ENCODE peak calls at places on chromosomes 3 and 15, in ten cellular contexts. One of them, this sample, is unnamed.

GRCh38 chr15:70963199-70963598 is 70.6 kb downstream of the LRRC49 start:
- DNase-seq in natural killer cell treated with Interleukin-12 subunit alpha and Interleukin-12 subunit beta and Interleukin-15 and Interleukin-18, amount 100 ng/mL, for 72 hours: no peak
- DNase-seq in activated T-helper 1 cell treated with anti-CD3 and anti-CD28 coated beads, Interleukin-12 subunit alpha, Interleukin-12 subunit beta, Interleukin-2, Interleukin-4 antibody, amounts not matched to agents 30 ng/mL and 10 ng/mL and 1 ng/mL, durations not matched to agents 14 hours and 24 hours and 36 hours: no peak
- DNase-seq in nephron progenitor cell: no peak
- DNase-seq in A549: no peak
- DNase-seq in stimulated activated CD4-positive, alpha-beta T cell treated with anti-CD3 and anti-CD28 coated beads, Interleukin-15, amount 100 ng/mL, for 24 hours: no peak
- DNase-seq in prostate gland: no peak
- DNase-seq in left ventricle myocardium inferior: no peak
- DNase-seq in mesothelial cell of epicardium: no peak
- DNase-seq in stimulated activated CD8-positive, alpha-beta memory T cell treated with anti-CD3 and anti-CD28 coated beads, Interleukin-15, amount 100 ng/mL, for 24 hours: no peak
- DNase-seq in this sample: no peak

GRCh38 chr15:72058590-72058989 is 59.4 kb downstream of the MYO9A start:
- DNase-seq in natural killer cell treated with Interleukin-12 subunit alpha and Interleukin-12 subunit beta and Interleukin-15 and Interleukin-18, amount 100 ng/mL, for 72 hours: no peak
- DNase-seq in activated T-helper 1 cell treated with anti-CD3 and anti-CD28 coated beads, Interleukin-12 subunit alpha, Interleukin-12 subunit beta, Interleukin-2, Interleukin-4 antibody, amounts not matched to agents 30 ng/mL and 10 ng/mL and 1 ng/mL, durations not matched to agents 14 hours and 24 hours and 36 hours: no peak
- DNase-seq in nephron progenitor cell: no peak
- DNase-seq in A549: no peak
- DNase-seq in stimulated activated CD4-positive, alpha-beta T cell treated with anti-CD3 and anti-CD28 coated beads, Interleukin-15, amount 100 ng/mL, for 24 hours: no peak
- DNase-seq in prostate gland: no peak
- DNase-seq in left ventricle myocardium inferior: no peak
- DNase-seq in mesothelial cell of epicardium: no peak
- DNase-seq in stimulated activated CD8-positive, alpha-beta memory T cell treated with anti-CD3 and anti-CD28 coated beads, Interleukin-15, amount 100 ng/mL, for 24 hours: no peak
- DNase-seq in this sample: no peak

GRCh38 chr15:101004986-101005747 is 86.0 kb downstream of the LRRK1 start:
- DNase-seq in natural killer cell treated with Interleukin-12 subunit alpha and Interleukin-12 subunit beta and Interleukin-15 and Interleukin-18, amount 100 ng/mL, for 72 hours: peak
- DNase-seq in activated T-helper 1 cell treated with anti-CD3 and anti-CD28 coated beads, Interleukin-12 subunit alpha, Interleukin-12 subunit beta, Interleukin-2, Interleukin-4 antibody, amounts not matched to agents 30 ng/mL and 10 ng/mL and 1 ng/mL, durations not matched to agents 14 hours and 24 hours and 36 hours: no peak
- DNase-seq in nephron progenitor cell: no peak
- DNase-seq in A549: no peak
- DNase-seq in stimulated activated CD4-positive, alpha-beta T cell treated with anti-CD3 and anti-CD28 coated beads, Interleukin-15, amount 100 ng/mL, for 24 hours: no peak
- DNase-seq in prostate gland: no peak
- DNase-seq in left ventricle myocardium inferior: no peak
- DNase-seq in mesothelial cell of epicardium: no peak
- DNase-seq in stimulated activated CD8-positive, alpha-beta memory T cell treated with anti-CD3 and anti-CD28 coated beads, Interleukin-15, amount 100 ng/mL, for 24 hours: no peak
- DNase-seq in this sample: no peak

GRCh38 chr3:188396900-188397299 is 242.9 kb downstream of the LPP start:
- DNase-seq in natural killer cell treated with Interleukin-12 subunit alpha and Interleukin-12 subunit beta and Interleukin-15 and Interleukin-18, amount 100 ng/mL, for 72 hours: no peak
- DNase-seq in activated T-helper 1 cell treated with anti-CD3 and anti-CD28 coated beads, Interleukin-12 subunit alpha, Interleukin-12 subunit beta, Interleukin-2, Interleukin-4 antibody, amounts not matched to agents 30 ng/mL and 10 ng/mL and 1 ng/mL, durations not matched to agents 14 hours and 24 hours and 36 hours: no peak
- DNase-seq in nephron progenitor cell: no peak
- DNase-seq in A549: no peak
- DNase-seq in stimulated activated CD4-positive, alpha-beta T cell treated with anti-CD3 and anti-CD28 coated beads, Interleukin-15, amount 100 ng/mL, for 24 hours: no peak
- DNase-seq in prostate gland: no peak
- DNase-seq in left ventricle myocardium inferior: no peak
- DNase-seq in mesothelial cell of epicardium: no peak
- DNase-seq in stimulated activated CD8-positive, alpha-beta memory T cell treated with anti-CD3 and anti-CD28 coated beads, Interleukin-15, amount 100 ng/mL, for 24 hours: no peak
- DNase-seq in this sample: no peak

GRCh38 chr15:75823860-75824613 is 19.2 kb upstream of the UBE2Q2 start:
- DNase-seq in natural killer cell treated with Interleukin-12 subunit alpha and Interleukin-12 subunit beta and Interleukin-15 and Interleukin-18, amount 100 ng/mL, for 72 hours: no peak
- DNase-seq in activated T-helper 1 cell treated with anti-CD3 and anti-CD28 coated beads, Interleukin-12 subunit alpha, Interleukin-12 subunit beta, Interleukin-2, Interleukin-4 antibody, amounts not matched to agents 30 ng/mL and 10 ng/mL and 1 ng/mL, durations not matched to agents 14 hours and 24 hours and 36 hours: no peak
- DNase-seq in nephron progenitor cell: no peak
- DNase-seq in A549: no peak
- DNase-seq in stimulated activated CD4-positive, alpha-beta T cell treated with anti-CD3 and anti-CD28 coated beads, Interleukin-15, amount 100 ng/mL, for 24 hours: no peak
- DNase-seq in prostate gland: no peak
- DNase-seq in left ventricle myocardium inferior: no peak
- DNase-seq in mesothelial cell of epicardium: no peak
- DNase-seq in stimulated activated CD8-positive, alpha-beta memory T cell treated with anti-CD3 and anti-CD28 coated beads, Interleukin-15, amount 100 ng/mL, for 24 hours: no peak
- DNase-seq in this sample: peak

GRCh38 chr15:68526269-68526668 is 52.5 kb upstream of the CORO2B start:
- DNase-seq in natural killer cell treated with Interleukin-12 subunit alpha and Interleukin-12 subunit beta and Interleukin-15 and Interleukin-18, amount 100 ng/mL, for 72 hours: no peak
- DNase-seq in activated T-helper 1 cell treated with anti-CD3 and anti-CD28 coated beads, Interleukin-12 subunit alpha, Interleukin-12 subunit beta, Interleukin-2, Interleukin-4 antibody, amounts not matched to agents 30 ng/mL and 10 ng/mL and 1 ng/mL, durations not matched to agents 14 hours and 24 hours and 36 hours: no peak
- DNase-seq in nephron progenitor cell: no peak
- DNase-seq in A549: no peak
- DNase-seq in stimulated activated CD4-positive, alpha-beta T cell treated with anti-CD3 and anti-CD28 coated beads, Interleukin-15, amount 100 ng/mL, for 24 hours: no peak
- DNase-seq in prostate gland: no peak
- DNase-seq in left ventricle myocardium inferior: no peak
- DNase-seq in mesothelial cell of epicardium: no peak
- DNase-seq in stimulated activated CD8-positive, alpha-beta memory T cell treated with anti-CD3 and anti-CD28 coated beads, Interleukin-15, amount 100 ng/mL, for 24 hours: no peak
- DNase-seq in this sample: no peak

GRCh38 chr3:29609007-29609805 is 328.3 kb downstream of the RBMS3 start:
- DNase-seq in natural killer cell treated with Interleukin-12 subunit alpha and Interleukin-12 subunit beta and Interleukin-15 and Interleukin-18, amount 100 ng/mL, for 72 hours: no peak
- DNase-seq in activated T-helper 1 cell treated with anti-CD3 and anti-CD28 coated beads, Interleukin-12 subunit alpha, Interleukin-12 subunit beta, Interleukin-2, Interleukin-4 antibody, amounts not matched to agents 30 ng/mL and 10 ng/mL and 1 ng/mL, durations not matched to agents 14 hours and 24 hours and 36 hours: no peak
- DNase-seq in nephron progenitor cell: no peak
- DNase-seq in A549: no peak
- DNase-seq in stimulated activated CD4-positive, alpha-beta T cell treated with anti-CD3 and anti-CD28 coated beads, Interleukin-15, amount 100 ng/mL, for 24 hours: no peak
- DNase-seq in prostate gland: peak
- DNase-seq in left ventricle myocardium inferior: no peak
- DNase-seq in mesothelial cell of epicardium: no peak
- DNase-seq in stimulated activated CD8-positive, alpha-beta memory T cell treated with anti-CD3 and anti-CD28 coated beads, Interleukin-15, amount 100 ng/mL, for 24 hours: no peak
- DNase-seq in this sample: no peak

GRCh38 chr15:44034933-44035624 is 160.0 kb downstream of the FRMD5 start:
- DNase-seq in natural killer cell treated with Interleukin-12 subunit alpha and Interleukin-12 subunit beta and Interleukin-15 and Interleukin-18, amount 100 ng/mL, for 72 hours: no peak
- DNase-seq in activated T-helper 1 cell treated with anti-CD3 and anti-CD28 coated beads, Interleukin-12 subunit alpha, Interleukin-12 subunit beta, Interleukin-2, Interleukin-4 antibody, amounts not matched to agents 30 ng/mL and 10 ng/mL and 1 ng/mL, durations not matched to agents 14 hours and 24 hours and 36 hours: no peak
- DNase-seq in nephron progenitor cell: no peak
- DNase-seq in A549: no peak
- DNase-seq in stimulated activated CD4-positive, alpha-beta T cell treated with anti-CD3 and anti-CD28 coated beads, Interleukin-15, amount 100 ng/mL, for 24 hours: no peak
- DNase-seq in prostate gland: no peak
- DNase-seq in left ventricle myocardium inferior: no peak
- DNase-seq in mesothelial cell of epicardium: no peak
- DNase-seq in stimulated activated CD8-positive, alpha-beta memory T cell treated with anti-CD3 and anti-CD28 coated beads, Interleukin-15, amount 100 ng/mL, for 24 hours: no peak
- DNase-seq in this sample: no peak

GRCh38 chr3:32502944-32503286 is 263 bp upstream of the CMTM6 start:
- DNase-seq in natural killer cell treated with Interleukin-12 subunit alpha and Interleukin-12 subunit beta and Interleukin-15 and Interleukin-18, amount 100 ng/mL, for 72 hours: no peak
- DNase-seq in activated T-helper 1 cell treated with anti-CD3 and anti-CD28 coated beads, Interleukin-12 subunit alpha, Interleukin-12 subunit beta, Interleukin-2, Interleukin-4 antibody, amounts not matched to agents 30 ng/mL and 10 ng/mL and 1 ng/mL, durations not matched to agents 14 hours and 24 hours and 36 hours: no peak
- DNase-seq in nephron progenitor cell: no peak
- DNase-seq in A549: no peak
- DNase-seq in stimulated activated CD4-positive, alpha-beta T cell treated with anti-CD3 and anti-CD28 coated beads, Interleukin-15, amount 100 ng/mL, for 24 hours: no peak
- DNase-seq in prostate gland: no peak
- DNase-seq in left ventricle myocardium inferior: no peak
- DNase-seq in mesothelial cell of epicardium: no peak
- DNase-seq in stimulated activated CD8-positive, alpha-beta memory T cell treated with anti-CD3 and anti-CD28 coated beads, Interleukin-15, amount 100 ng/mL, for 24 hours: no peak
- DNase-seq in this sample: no peak

GRCh38 chr3:13686332-13686731 is 137.4 kb downstream of the FBLN2 start:
- DNase-seq in natural killer cell treated with Interleukin-12 subunit alpha and Interleukin-12 subunit beta and Interleukin-15 and Interleukin-18, amount 100 ng/mL, for 72 hours: no peak
- DNase-seq in activated T-helper 1 cell treated with anti-CD3 and anti-CD28 coated beads, Interleukin-12 subunit alpha, Interleukin-12 subunit beta, Interleukin-2, Interleukin-4 antibody, amounts not matched to agents 30 ng/mL and 10 ng/mL and 1 ng/mL, durations not matched to agents 14 hours and 24 hours and 36 hours: no peak
- DNase-seq in nephron progenitor cell: no peak
- DNase-seq in A549: no peak
- DNase-seq in stimulated activated CD4-positive, alpha-beta T cell treated with anti-CD3 and anti-CD28 coated beads, Interleukin-15, amount 100 ng/mL, for 24 hours: no peak
- DNase-seq in prostate gland: no peak
- DNase-seq in left ventricle myocardium inferior: no peak
- DNase-seq in mesothelial cell of epicardium: no peak
- DNase-seq in stimulated activated CD8-positive, alpha-beta memory T cell treated with anti-CD3 and anti-CD28 coated beads, Interleukin-15, amount 100 ng/mL, for 24 hours: no peak
- DNase-seq in this sample: no peak